ENCODE peak calls at places on chromosomes 11 and 22, in ten cellular contexts. B is naive thymus-derived CD8-positive, alpha-beta T cell; C is RPMI7951; E is Calu3; P is SK-MEL-5; Z is EH; S is DMS153; R is NCI-H2107; I is endothelial cell of umbilical vein; V is left lung. X is an unnamed sample.

GRCh38 chr22:39471421-39472141 is 14.8 kb downstream of the MGAT3 start:
- DNase-seq in B (peak), C (peak), E (peak), P (no peak), Z (peak), S (no peak), R (no peak), I (peak), V (no peak), X (peak)

GRCh38 chr11:114264381-114264780 is 31.8 kb upstream of the NNMT start:
- DNase-seq in B (no peak), C (no peak), E (no peak), P (no peak), Z (no peak), S (no peak), R (no peak), I (no peak), V (no peak), X (no peak)

GRCh38 chr11:63802637-63803414 is 10.4 kb upstream of the SPINDOC start:
- DNase-seq in B (no peak), C (peak), E (no peak), P (no peak), Z (peak), S (no peak), R (no peak), I (no peak), V (no peak), X (peak)

GRCh38 chr11:79417069-79417920 is 23.5 kb downstream of the TENM4 start:
- DNase-seq in B (no peak), C (no peak), E (no peak), P (no peak), Z (peak), S (no peak), R (no peak), I (no peak), V (no peak), X (no peak)

GRCh38 chr11:70220920-70221319 is 17.8 kb downstream of the FADD start:
- DNase-seq in B (no peak), C (no peak), E (no peak), P (no peak), Z (peak), S (no peak), R (no peak), I (no peak), V (no peak), X (no peak)

GRCh38 chr11:64851831-64852337 is 7.4 kb upstream of the CDC42BPG start:
- DNase-seq in B (no peak), C (no peak), E (no peak), P (no peak), Z (no peak), S (no peak), R (no peak), I (no peak), V (peak), X (no peak)

GRCh38 chr22:41001722-41002122 is 50.5 kb downstream of the RBX1 start:
- DNase-seq in B (no peak), C (peak), E (peak), P (no peak), Z (peak), S (no peak), R (no peak), I (no peak), V (no peak), X (peak)

GRCh38 chr11:108538022-108538424 is 39.8 kb upstream of the POGLUT3 start:
- DNase-seq in B (peak), C (peak), E (peak), P (no peak), Z (no peak), S (peak), R (peak), I (no peak), V (peak), X (no peak)

GRCh38 chr11:65493367-65494176 is 5.3 kb upstream of the MALAT1 start:
- DNase-seq in B (no peak), C (peak), E (no peak), P (peak), Z (peak), S (no peak), R (no peak), I (peak), V (no peak), X (peak)

GRCh38 chr22:46533434-46533833 is 4.0 kb downstream of the CELSR1 start:
- DNase-seq in B (no peak), C (no peak), E (no peak), P (no peak), Z (no peak), S (no peak), R (no peak), I (no peak), V (peak), X (no peak)

GRCh38 chr11:110870816-110871522 is 158.7 kb upstream of the ARHGAP20 start:
- DNase-seq in B (no peak), C (no peak), E (no peak), P (no peak), Z (no peak), S (no peak), R (no peak), I (no peak), V (no peak), X (no peak)

GRCh38 chr11:15576759-15577158 is 462.0 kb downstream of the INSC start:
- DNase-seq in B (no peak), C (no peak), E (no peak), P (no peak), Z (no peak), S (no peak), R (no peak), I (no peak), V (no peak), X (no peak)

GRCh38 chr11:10294289-10294953 is 402 bp upstream of the SBF2 start:
- DNase-seq in B (no peak), C (peak), E (peak), P (peak), Z (peak), S (no peak), R (no peak), I (peak), V (peak), X (no peak)

GRCh38 chr11:73159297-73159696 is 17.2 kb upstream of the FCHSD2 start:
- DNase-seq in B (no peak), C (no peak), E (no peak), P (no peak), Z (no peak), S (no peak), R (no peak), I (no peak), V (no peak), X (no peak)

GRCh38 chr11:8234425-8234821 is 29.3 kb downstream of the LMO1 start:
- DNase-seq in B (no peak), C (no peak), E (peak), P (peak), Z (no peak), S (no peak), R (no peak), I (no peak), V (no peak), X (peak)

GRCh38 chr11:128905345-128906184 is 14.4 kb downstream of the KCNJ5 start:
- DNase-seq in B (peak), C (peak), E (peak), P (peak), Z (peak), S (peak), R (peak), I (no peak), V (no peak), X (peak)

GRCh38 chr22:36411589-36412258 is 24.0 kb upstream of the MYH9 start:
- DNase-seq in B (peak), C (no peak), E (no peak), P (no peak), Z (no peak), S (peak), R (no peak), I (no peak), V (no peak), X (no peak)

GRCh38 chr11:73243093-73243485 is 25.0 kb downstream of the P2RY2 start:
- DNase-seq in B (no peak), C (no peak), E (no peak), P (no peak), Z (no peak), S (no peak), R (no peak), I (no peak), V (no peak), X (no peak)

GRCh38 chr11:119222308-119222707 is 16.2 kb downstream of the CBL start:
- DNase-seq in B (no peak), C (peak), E (no peak), P (peak), Z (peak), S (peak), R (peak), I (peak), V (no peak), X (no peak)

GRCh38 chr11:86369668-86370067 is 5.0 kb upstream of the CCDC81 start:
- DNase-seq in B (no peak), C (no peak), E (no peak), P (no peak), Z (no peak), S (no peak), R (no peak), I (no peak), V (no peak), X (no peak)

GRCh38 chr11:123729602-123730001 is 11.9 kb downstream of the ZNF202 start:
- DNase-seq in B (no peak), C (no peak), E (no peak), P (no peak), Z (peak), S (no peak), R (no peak), I (no peak), V (no peak), X (no peak)

GRCh38 chr11:131295986-131296385 is 74.4 kb upstream of the NTM start:
- DNase-seq in B (no peak), C (no peak), E (no peak), P (no peak), Z (no peak), S (no peak), R (no peak), I (no peak), V (no peak), X (no peak)

GRCh38 chr11:71294846-71295600 is 42.6 kb upstream of the SHANK2 start:
- DNase-seq in B (no peak), C (no peak), E (no peak), P (no peak), Z (no peak), S (no peak), R (no peak), I (no peak), V (no peak), X (no peak)

GRCh38 chr22:21642584-21643448 is 714 bp downstream of the SDF2L1 start:
- DNase-seq in B (peak), C (peak), E (peak), P (peak), Z (peak), S (peak), R (peak), I (peak), V (peak), X (no peak)

GRCh38 chr11:119728226-119728626 is 774 bp downstream of the NECTIN1 start:
- DNase-seq in B (peak), C (no peak), E (peak), P (no peak), Z (peak), S (no peak), R (no peak), I (peak), V (peak), X (peak)

GRCh38 chr22:35324762-35325161 is 25.1 kb downstream of the TOM1 start:
- DNase-seq in B (no peak), C (no peak), E (no peak), P (no peak), Z (no peak), S (no peak), R (no peak), I (no peak), V (no peak), X (no peak)